ENCODE peak calls at places on chromosomes 1 and 21, in six cellular contexts. Y, U, P, A, X and K are unnamed samples.

GRCh38 chr1:219312967-219313366 is 139.3 kb downstream of the LYPLAL1 start:
- DNase-seq in X (peak; percentile 76), U (no peak), A (no peak), P (peak; percentile 63), Y (peak; percentile 59), K (peak; percentile 51)

GRCh38 chr1:50969611-50970507 is at the start of gene CDKN2C:
- DNase-seq in A (peak; percentile 85), P (peak; percentile 92), X (peak; percentile 88), U (peak; percentile 83), Y (peak; percentile 79), K (peak; percentile 95)

GRCh38 chr1:41662061-41662655 is 177.7 kb upstream of the EDN2 start:
- DNase-seq in A (peak; percentile 33), U (peak; percentile 85), Y (peak; percentile 83), X (peak; percentile 84), P (peak; percentile 90), K (peak; percentile 90)

GRCh38 chr21:43727571-43728466 is 8.9 kb downstream of the PDXK start:
- DNase-seq in U (peak; percentile 75), Y (peak; percentile 40), P (peak; percentile 36), X (peak; percentile 65), A (no peak), K (peak; percentile 42)

GRCh38 chr1:8154621-8155052 is 128.5 kb upstream of the ERRFI1 start:
- DNase-seq in X (peak; percentile 78), A (peak; percentile 96), P (no peak), Y (peak; percentile 68), U (no peak), K (no peak)

GRCh38 chr1:84724128-84724860 is 34.0 kb upstream of the SSX2IP start:
- DNase-seq in A (no peak), U (peak; percentile 92), Y (no peak), P (no peak), X (no peak), K (no peak)

GRCh38 chr1:39632491-39633417 is 6.7 kb downstream of the HEYL start:
- DNase-seq in Y (peak; percentile 63), P (peak; percentile 83), A (no peak), U (peak; percentile 93), X (peak; percentile 75), K (peak; percentile 90)

GRCh38 chr21:36321325-36322082 is 1.5 kb downstream of the MORC3 start:
- DNase-seq in A (peak; percentile 56), Y (peak; percentile 41), X (peak; percentile 45), P (peak; percentile 54), U (peak; percentile 58), K (peak; percentile 55)

GRCh38 chr1:79885101-79885500 is 878.6 kb upstream of the ADGRL4 start:
- DNase-seq in A (peak; percentile 23), X (no peak), P (no peak), U (no peak), Y (no peak), K (no peak)

DNA sequence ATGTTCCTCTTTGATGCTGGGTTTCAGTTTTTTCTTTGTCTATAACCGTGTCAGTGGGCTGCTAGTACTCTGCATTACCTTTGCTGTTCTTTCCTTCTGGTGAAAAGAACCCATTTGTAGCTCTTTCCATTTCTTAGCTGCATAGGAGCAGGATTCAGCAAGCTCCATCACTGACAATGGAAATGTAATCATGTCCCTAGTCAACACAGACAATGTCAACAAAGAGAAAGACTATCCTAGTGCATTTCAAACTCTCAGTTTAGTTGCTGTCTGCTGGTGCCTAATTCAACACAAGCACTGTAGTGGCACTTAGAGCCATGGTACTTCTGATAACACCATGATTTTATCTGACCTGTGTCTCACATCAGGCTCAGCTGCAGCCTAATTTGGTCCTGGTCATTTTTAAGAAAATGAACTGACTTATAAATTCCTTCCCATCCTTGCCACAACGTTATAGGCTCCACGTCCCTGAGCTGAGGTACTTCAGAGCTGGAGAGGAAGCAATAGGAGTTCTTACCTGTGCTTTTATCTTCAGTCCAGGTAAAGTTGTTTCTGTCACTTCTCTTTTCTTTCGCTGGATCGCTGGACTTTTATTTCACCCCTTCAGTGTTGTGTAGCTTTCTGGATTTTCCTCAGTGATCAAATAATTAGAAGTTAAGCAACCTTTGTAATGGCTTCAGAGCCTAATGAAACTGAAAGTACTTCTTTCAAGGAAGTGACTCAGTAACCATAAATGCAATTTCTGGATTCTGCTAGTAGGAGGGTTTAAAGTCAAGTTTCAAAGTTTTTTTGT is at the start of gene GBP3:
- DNase-seq in A (peak; percentile 74), U (no peak), Y (peak; percentile 84), P (peak; percentile 82), X (peak; percentile 86), K (peak; percentile 86)
- H3K4me3 ChIP-seq in A (peak within 1 kb of the TSS; percentile 75), U (no peak within 1 kb of the TSS), Y (peak within 1 kb of the TSS; percentile 63), P (peak within 1 kb of the TSS; percentile 99), X (no peak within 1 kb of the TSS), K (peak within 1 kb of the TSS; percentile 94)

GRCh38 chr1:30284728-30285460 is 438.5 kb downstream of the MATN1 start:
- DNase-seq in A (no peak), U (no peak), Y (no peak), X (no peak), P (no peak), K (no peak)
- H3K9ac ChIP-seq in A (no peak overlapping the region), U (no peak overlapping the region), Y (no peak overlapping the region), X (no peak overlapping the region), P (no peak overlapping the region), K (no peak overlapping the region)

DNA sequence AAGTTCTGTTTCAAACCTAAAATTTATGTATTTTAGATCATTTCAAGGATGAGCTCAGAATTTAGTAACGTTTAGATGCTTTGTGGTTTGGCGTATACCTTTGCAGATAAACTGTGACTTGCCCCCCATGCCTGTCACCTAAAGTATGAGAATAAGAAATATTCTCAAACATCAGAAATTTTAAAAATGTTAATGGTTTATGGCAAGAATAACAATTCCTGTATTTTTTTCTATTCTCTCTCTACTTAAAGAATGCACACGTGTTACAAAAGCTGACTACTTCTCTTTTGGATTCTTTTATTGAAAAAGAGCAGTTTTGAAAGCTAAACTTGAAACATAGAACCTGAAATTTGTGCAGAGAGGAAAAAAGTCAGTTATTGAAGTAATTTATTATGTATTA is 3.9 kb downstream of the NFIA start:
- DNase-seq in A (no peak), P (no peak), U (no peak), X (no peak), Y (no peak), K (no peak)
- H3K4me1 ChIP-seq in A (peaks cover 17% of the 10 kb centered on the region), P (peaks cover 12% of the 10 kb centered on the region), U (no peaks in the 10 kb centered on the region), X (no peaks in the 10 kb centered on the region), Y (peaks cover 4% of the 10 kb centered on the region), K (peaks cover 41% of the 10 kb centered on the region)

GRCh38 chr1:113872219-113872934 is 865 bp upstream of the PTPN22 start:
- DNase-seq in X (no peak), P (peak; percentile 23), Y (no peak), U (no peak), A (no peak), K (peak; percentile 36)

GRCh38 chr1:113874017-113874879 is 2.7 kb upstream of the PTPN22 start:
- DNase-seq in P (peak; percentile 27), A (peak; percentile 76), Y (no peak), X (no peak), U (peak; percentile 66), K (no peak)

GRCh38 chr1:113868387-113869083 is 3.0 kb downstream of the PTPN22 start:
- DNase-seq in P (peak; percentile 89), A (peak; percentile 75), X (no peak), U (no peak), Y (no peak), K (peak; percentile 15)

GRCh38 chr1:113870778-113871177 is 734 bp downstream of the PTPN22 start:
- DNase-seq in Y (no peak), P (no peak), A (no peak), U (no peak), X (no peak), K (no peak)

DNA sequence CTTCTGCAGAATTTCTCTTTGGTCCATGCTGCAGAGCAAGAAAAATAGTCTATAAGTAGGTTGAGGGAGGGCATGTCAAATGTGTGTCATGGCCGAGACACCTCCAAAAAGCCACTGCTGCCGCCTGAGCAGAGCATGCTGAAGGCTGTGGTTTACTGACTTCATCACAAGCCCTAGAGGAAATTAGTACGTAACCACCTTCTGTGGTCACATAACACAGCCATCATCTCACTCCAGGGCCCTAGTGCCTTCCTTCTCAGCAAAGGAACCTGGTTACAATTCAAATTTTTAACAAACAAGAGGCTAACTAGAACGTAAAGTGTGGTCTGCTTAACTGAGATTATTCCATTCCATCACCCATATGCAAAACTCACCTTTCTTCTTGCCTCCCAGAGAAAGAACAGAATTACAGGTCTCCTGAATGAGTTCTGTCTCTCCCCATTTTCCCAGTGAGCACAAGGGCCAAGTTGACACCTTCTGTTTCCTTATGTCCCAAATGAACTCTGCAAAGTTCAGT is at the start of gene PTPN22:
- DNase-seq in Y (peak; percentile 50), X (peak; percentile 53), U (peak; percentile 42), A (peak; percentile 87), P (peak; percentile 91), K (peak; percentile 48)
- H3K4me3 ChIP-seq in Y (no peak within 1 kb of the TSS), X (no peak within 1 kb of the TSS), U (no peak within 1 kb of the TSS), A (no peak within 1 kb of the TSS), P (peak within 1 kb of the TSS; percentile 47), K (peak within 1 kb of the TSS; percentile 51)

GRCh38 chr21:34201441-34201838 is 128.1 kb downstream of the MRPS6 start:
- DNase-seq in X (no peak), A (no peak), Y (no peak), U (no peak), P (no peak), K (no peak)
- H3K9ac ChIP-seq in X (peak overlapping the region; percentile 76), A (no peak overlapping the region), Y (no peak overlapping the region), U (peak overlapping the region; percentile 71), P (peak overlapping the region; percentile 49), K (peak overlapping the region; percentile 85)